ENCODE peak calls at places on chromosomes 12 and 14, in ten cellular contexts. One of them, this sample, is unnamed. For H3K79me2, the result is how much of the 10 kb centered on the place peaks cover.

GRCh38 chr12:19643635-19644034 is 204.3 kb downstream of the AEBP2 start:
- DNase-seq in astrocyte: peak
- DNase-seq in trophoblast cell: peak
- DNase-seq in HepG2: peak
- DNase-seq in GM23248: peak
- DNase-seq in OCI-LY7: no peak
- DNase-seq in H1: no peak
- DNase-seq in fibroblast of lung: peak
- DNase-seq in GM23338: peak
- DNase-seq in SK-N-SH: peak
- DNase-seq in this sample: no peak

GRCh38 chr12:63045020-63045860 is 105.8 kb downstream of the AVPR1A start:
- DNase-seq in astrocyte: peak
- DNase-seq in trophoblast cell: peak
- DNase-seq in HepG2: no peak
- DNase-seq in GM23248: peak
- DNase-seq in OCI-LY7: no peak
- DNase-seq in H1: no peak
- DNase-seq in fibroblast of lung: peak
- DNase-seq in GM23338: no peak
- DNase-seq in SK-N-SH: no peak
- DNase-seq in this sample: peak

GRCh38 chr12:113399490-113399889 is 4.2 kb downstream of the SDS start:
- DNase-seq in astrocyte: no peak
- DNase-seq in trophoblast cell: no peak
- DNase-seq in HepG2: no peak
- DNase-seq in GM23248: no peak
- DNase-seq in OCI-LY7: no peak
- DNase-seq in H1: no peak
- DNase-seq in fibroblast of lung: no peak
- DNase-seq in GM23338: no peak
- DNase-seq in SK-N-SH: no peak
- DNase-seq in this sample: no peak

GRCh38 chr14:64825498-64825897 is 54.2 kb downstream of the SPTB start:
- DNase-seq in astrocyte: no peak
- DNase-seq in trophoblast cell: no peak
- DNase-seq in HepG2: no peak
- DNase-seq in GM23248: no peak
- DNase-seq in OCI-LY7: no peak
- DNase-seq in H1: no peak
- DNase-seq in fibroblast of lung: no peak
- DNase-seq in GM23338: no peak
- DNase-seq in SK-N-SH: no peak
- DNase-seq in this sample: no peak

GRCh38 chr14:53723221-53723620 is 233.4 kb downstream of the BMP4 start:
- DNase-seq in astrocyte: no peak
- DNase-seq in trophoblast cell: no peak
- DNase-seq in HepG2: no peak
- DNase-seq in GM23248: no peak
- DNase-seq in OCI-LY7: no peak
- DNase-seq in H1: no peak
- DNase-seq in fibroblast of lung: no peak
- DNase-seq in GM23338: no peak
- DNase-seq in SK-N-SH: no peak
- DNase-seq in this sample: no peak

GRCh38 chr14:59249029-59249428 is 60.6 kb downstream of the DAAM1 start:
- DNase-seq in astrocyte: no peak
- DNase-seq in trophoblast cell: peak
- DNase-seq in HepG2: no peak
- DNase-seq in GM23248: no peak
- DNase-seq in OCI-LY7: no peak
- DNase-seq in H1: no peak
- DNase-seq in fibroblast of lung: no peak
- DNase-seq in GM23338: peak
- DNase-seq in SK-N-SH: no peak
- DNase-seq in this sample: no peak

GRCh38 chr12:105271364-105271763 is 35.4 kb upstream of the APPL2 start:
- DNase-seq in astrocyte: no peak
- DNase-seq in trophoblast cell: no peak
- DNase-seq in HepG2: no peak
- DNase-seq in GM23248: no peak
- DNase-seq in OCI-LY7: no peak
- DNase-seq in H1: no peak
- DNase-seq in fibroblast of lung: no peak
- DNase-seq in GM23338: no peak
- DNase-seq in SK-N-SH: no peak
- DNase-seq in this sample: no peak

GRCh38 chr12:85280138-85280983 is at the start of gene ALX1:
- DNase-seq in astrocyte: no peak
- DNase-seq in trophoblast cell: peak
- DNase-seq in HepG2: no peak
- DNase-seq in GM23248: peak
- DNase-seq in OCI-LY7: no peak
- DNase-seq in H1: peak
- DNase-seq in fibroblast of lung: peak
- DNase-seq in GM23338: peak
- DNase-seq in SK-N-SH: peak
- DNase-seq in this sample: no peak

GRCh38 chr12:96224219-96224615 is 30.0 kb downstream of the ELK3 start:
- DNase-seq in astrocyte: peak
- DNase-seq in trophoblast cell: no peak
- DNase-seq in HepG2: no peak
- DNase-seq in GM23248: no peak
- DNase-seq in OCI-LY7: no peak
- DNase-seq in H1: no peak
- DNase-seq in fibroblast of lung: peak
- DNase-seq in GM23338: no peak
- DNase-seq in SK-N-SH: no peak
- DNase-seq in this sample: no peak
- H3K79me2 ChIP-seq in astrocyte: half or more
- H3K79me2 ChIP-seq in trophoblast cell: under half
- H3K79me2 ChIP-seq in HepG2: under half
- H3K79me2 ChIP-seq in GM23248: half or more
- H3K79me2 ChIP-seq in OCI-LY7: under half
- H3K79me2 ChIP-seq in H1: under half
- H3K79me2 ChIP-seq in fibroblast of lung: half or more
- H3K79me2 ChIP-seq in GM23338: under half
- H3K79me2 ChIP-seq in SK-N-SH: half or more
- H3K79me2 ChIP-seq in this sample: half or more

GRCh38 chr12:29768372-29768771 is 15.4 kb downstream of the TMTC1 start:
- DNase-seq in astrocyte: no peak
- DNase-seq in trophoblast cell: no peak
- DNase-seq in HepG2: no peak
- DNase-seq in GM23248: no peak
- DNase-seq in OCI-LY7: no peak
- DNase-seq in H1: no peak
- DNase-seq in fibroblast of lung: no peak
- DNase-seq in GM23338: no peak
- DNase-seq in SK-N-SH: no peak
- DNase-seq in this sample: no peak

GRCh38 chr12:29773076-29773475 is 10.7 kb downstream of the TMTC1 start:
- DNase-seq in astrocyte: no peak
- DNase-seq in trophoblast cell: no peak
- DNase-seq in HepG2: no peak
- DNase-seq in GM23248: no peak
- DNase-seq in OCI-LY7: no peak
- DNase-seq in H1: no peak
- DNase-seq in fibroblast of lung: no peak
- DNase-seq in GM23338: no peak
- DNase-seq in SK-N-SH: no peak
- DNase-seq in this sample: no peak

GRCh38 chr12:29769162-29769820 is 14.5 kb downstream of the TMTC1 start:
- DNase-seq in astrocyte: peak
- DNase-seq in trophoblast cell: no peak
- DNase-seq in HepG2: no peak
- DNase-seq in GM23248: peak
- DNase-seq in OCI-LY7: no peak
- DNase-seq in H1: no peak
- DNase-seq in fibroblast of lung: peak
- DNase-seq in GM23338: no peak
- DNase-seq in SK-N-SH: no peak
- DNase-seq in this sample: no peak

GRCh38 chr12:29771786-29772185 is 12.0 kb downstream of the TMTC1 start:
- DNase-seq in astrocyte: no peak
- DNase-seq in trophoblast cell: no peak
- DNase-seq in HepG2: no peak
- DNase-seq in GM23248: peak
- DNase-seq in OCI-LY7: no peak
- DNase-seq in H1: no peak
- DNase-seq in fibroblast of lung: no peak
- DNase-seq in GM23338: no peak
- DNase-seq in SK-N-SH: no peak
- DNase-seq in this sample: no peak

GRCh38 chr12:29771165-29771564 is 12.6 kb downstream of the TMTC1 start:
- DNase-seq in astrocyte: no peak
- DNase-seq in trophoblast cell: no peak
- DNase-seq in HepG2: no peak
- DNase-seq in GM23248: no peak
- DNase-seq in OCI-LY7: no peak
- DNase-seq in H1: no peak
- DNase-seq in fibroblast of lung: no peak
- DNase-seq in GM23338: no peak
- DNase-seq in SK-N-SH: no peak
- DNase-seq in this sample: no peak
- H3K79me2 ChIP-seq in astrocyte: under half
- H3K79me2 ChIP-seq in trophoblast cell: under half
- H3K79me2 ChIP-seq in HepG2: under half
- H3K79me2 ChIP-seq in GM23248: half or more
- H3K79me2 ChIP-seq in OCI-LY7: under half
- H3K79me2 ChIP-seq in H1: under half
- H3K79me2 ChIP-seq in fibroblast of lung: under half
- H3K79me2 ChIP-seq in GM23338: half or more
- H3K79me2 ChIP-seq in SK-N-SH: under half
- H3K79me2 ChIP-seq in this sample: under half

GRCh38 chr12:120043421-120043820 is 54.4 kb downstream of the BICDL1 start:
- DNase-seq in astrocyte: no peak
- DNase-seq in trophoblast cell: peak
- DNase-seq in HepG2: no peak
- DNase-seq in GM23248: no peak
- DNase-seq in OCI-LY7: no peak
- DNase-seq in H1: no peak
- DNase-seq in fibroblast of lung: no peak
- DNase-seq in GM23338: no peak
- DNase-seq in SK-N-SH: no peak
- DNase-seq in this sample: no peak

GRCh38 chr12:120047072-120047471 is 58.0 kb downstream of the BICDL1 start:
- DNase-seq in astrocyte: no peak
- DNase-seq in trophoblast cell: no peak
- DNase-seq in HepG2: peak
- DNase-seq in GM23248: no peak
- DNase-seq in OCI-LY7: no peak
- DNase-seq in H1: no peak
- DNase-seq in fibroblast of lung: no peak
- DNase-seq in GM23338: no peak
- DNase-seq in SK-N-SH: no peak
- DNase-seq in this sample: no peak

GRCh38 chr12:120051535-120051934 is 62.5 kb downstream of the BICDL1 start:
- DNase-seq in astrocyte: no peak
- DNase-seq in trophoblast cell: no peak
- DNase-seq in HepG2: no peak
- DNase-seq in GM23248: no peak
- DNase-seq in OCI-LY7: no peak
- DNase-seq in H1: no peak
- DNase-seq in fibroblast of lung: no peak
- DNase-seq in GM23338: no peak
- DNase-seq in SK-N-SH: no peak
- DNase-seq in this sample: no peak

GRCh38 chr12:120049426-120049825 is 60.4 kb downstream of the BICDL1 start:
- DNase-seq in astrocyte: no peak
- DNase-seq in trophoblast cell: no peak
- DNase-seq in HepG2: no peak
- DNase-seq in GM23248: no peak
- DNase-seq in OCI-LY7: no peak
- DNase-seq in H1: no peak
- DNase-seq in fibroblast of lung: no peak
- DNase-seq in GM23338: no peak
- DNase-seq in SK-N-SH: no peak
- DNase-seq in this sample: no peak

GRCh38 chr12:120048258-120048657 is 59.2 kb downstream of the BICDL1 start:
- DNase-seq in astrocyte: no peak
- DNase-seq in trophoblast cell: no peak
- DNase-seq in HepG2: no peak
- DNase-seq in GM23248: no peak
- DNase-seq in OCI-LY7: no peak
- DNase-seq in H1: no peak
- DNase-seq in fibroblast of lung: no peak
- DNase-seq in GM23338: no peak
- DNase-seq in SK-N-SH: no peak
- DNase-seq in this sample: no peak
- H3K79me2 ChIP-seq in astrocyte: under half
- H3K79me2 ChIP-seq in trophoblast cell: under half
- H3K79me2 ChIP-seq in HepG2: under half
- H3K79me2 ChIP-seq in GM23248: under half
- H3K79me2 ChIP-seq in OCI-LY7: under half
- H3K79me2 ChIP-seq in H1: under half
- H3K79me2 ChIP-seq in fibroblast of lung: under half
- H3K79me2 ChIP-seq in GM23338: under half
- H3K79me2 ChIP-seq in SK-N-SH: under half
- H3K79me2 ChIP-seq in this sample: under half

GRCh38 chr12:57173089-57173488 is 25.7 kb upstream of the LRP1-AS start:
- DNase-seq in astrocyte: no peak
- DNase-seq in trophoblast cell: peak
- DNase-seq in HepG2: peak
- DNase-seq in GM23248: peak
- DNase-seq in OCI-LY7: peak
- DNase-seq in H1: peak
- DNase-seq in fibroblast of lung: no peak
- DNase-seq in GM23338: peak
- DNase-seq in SK-N-SH: peak
- DNase-seq in this sample: no peak

GRCh38 chr12:57169969-57170368 is 22.6 kb upstream of the LRP1-AS start:
- DNase-seq in astrocyte: no peak
- DNase-seq in trophoblast cell: no peak
- DNase-seq in HepG2: no peak
- DNase-seq in GM23248: no peak
- DNase-seq in OCI-LY7: no peak
- DNase-seq in H1: no peak
- DNase-seq in fibroblast of lung: no peak
- DNase-seq in GM23338: no peak
- DNase-seq in SK-N-SH: no peak
- DNase-seq in this sample: no peak

GRCh38 chr12:57171668-57172067 is 24.2 kb upstream of the LRP1-AS start:
- DNase-seq in astrocyte: peak
- DNase-seq in trophoblast cell: no peak
- DNase-seq in HepG2: no peak
- DNase-seq in GM23248: peak
- DNase-seq in OCI-LY7: no peak
- DNase-seq in H1: no peak
- DNase-seq in fibroblast of lung: peak
- DNase-seq in GM23338: no peak
- DNase-seq in SK-N-SH: no peak
- DNase-seq in this sample: no peak

GRCh38 chr12:57169046-57169795 is 21.8 kb upstream of the LRP1-AS start:
- DNase-seq in astrocyte: no peak
- DNase-seq in trophoblast cell: no peak
- DNase-seq in HepG2: no peak
- DNase-seq in GM23248: no peak
- DNase-seq in OCI-LY7: no peak
- DNase-seq in H1: no peak
- DNase-seq in fibroblast of lung: no peak
- DNase-seq in GM23338: no peak
- DNase-seq in SK-N-SH: no peak
- DNase-seq in this sample: no peak

DNA sequence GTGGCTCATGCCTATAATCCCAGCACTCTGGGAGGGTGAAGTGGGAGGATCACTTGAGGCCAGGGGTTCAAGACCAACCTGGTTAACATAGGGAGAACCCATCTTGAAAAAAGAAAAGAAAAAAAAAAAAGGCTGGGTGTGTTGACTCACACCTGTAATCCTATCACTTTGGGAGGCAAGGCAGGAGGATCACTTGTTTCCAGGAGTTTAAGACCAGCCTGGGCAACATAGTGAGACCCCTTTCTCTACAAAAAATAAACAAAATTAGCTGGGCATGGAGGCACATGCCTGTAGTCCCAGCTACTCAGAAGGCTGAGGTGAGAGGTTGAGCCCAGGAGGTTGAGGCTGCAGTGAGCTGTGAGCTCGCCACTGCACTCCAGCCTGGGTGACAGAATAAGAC is 23.0 kb upstream of the LRP1-AS start:
- DNase-seq in astrocyte: no peak
- DNase-seq in trophoblast cell: no peak
- DNase-seq in HepG2: no peak
- DNase-seq in GM23248: no peak
- DNase-seq in OCI-LY7: no peak
- DNase-seq in H1: no peak
- DNase-seq in fibroblast of lung: no peak
- DNase-seq in GM23338: no peak
- DNase-seq in SK-N-SH: no peak
- DNase-seq in this sample: no peak
- H3K79me2 ChIP-seq in astrocyte: under half
- H3K79me2 ChIP-seq in trophoblast cell: under half
- H3K79me2 ChIP-seq in HepG2: under half
- H3K79me2 ChIP-seq in GM23248: half or more
- H3K79me2 ChIP-seq in OCI-LY7: under half
- H3K79me2 ChIP-seq in H1: under half
- H3K79me2 ChIP-seq in fibroblast of lung: under half
- H3K79me2 ChIP-seq in GM23338: under half
- H3K79me2 ChIP-seq in SK-N-SH: under half
- H3K79me2 ChIP-seq in this sample: under half